ENCODE peak calls at places on chromosome 13, in nine cellular contexts. A, X, Y, O, E, H, W, I and K are unnamed samples.
A peak's percentile ranks its signal among the peaks of the same experiment; 100 is the strongest.

GRCh38 chr13:99058527-99059495 is 80.9 kb upstream of the DOCK9 start:
- DNase-seq in W (no peak), O (no peak), X (no peak), Y (no peak), H (no peak), E (no peak), I (no peak), A (no peak), K (no peak)

GRCh38 chr13:24644051-24644450 is 36.2 kb upstream of the ATP12A start:
- DNase-seq in E (peak; percentile 43), W (peak; percentile 61), I (peak; percentile 51), A (no peak), X (no peak), Y (no peak), O (no peak), H (peak; percentile 39), K (peak; percentile 45)

GRCh38 chr13:110664673-110665072 is 41.2 kb downstream of the CARS2 start:
- DNase-seq in O (no peak), Y (no peak), W (no peak), H (no peak), I (no peak), E (no peak), X (no peak), A (no peak), K (no peak)

GRCh38 chr13:43441916-43442315 is 344.9 kb downstream of the ENOX1 start:
- DNase-seq in E (no peak), Y (no peak), X (no peak), H (no peak), A (no peak), I (no peak), W (no peak), O (no peak), K (no peak)

GRCh38 chr13:50650936-50651638 is 192.4 kb downstream of the DLEU7 start:
- DNase-seq in O (no peak), X (no peak), H (peak; percentile 8), Y (no peak), I (peak; percentile 46), E (no peak), A (no peak), W (peak; percentile 13), K (peak; percentile 66)

GRCh38 chr13:27960362-27961226 is 8.5 kb downstream of the CDX2 start:
- DNase-seq in H (peak; percentile 12), W (peak; percentile 34), I (no peak), E (no peak), Y (no peak), X (no peak), O (peak; percentile 60), A (no peak), K (no peak)

GRCh38 chr13:75016225-75016624 is 465.7 kb downstream of the TBC1D4 start:
- DNase-seq in W (no peak), I (no peak), E (no peak), H (no peak), Y (no peak), X (no peak), A (no peak), O (no peak), K (no peak)

GRCh38 chr13:97826421-97826965 is 127.0 kb upstream of the IPO5 start:
- DNase-seq in A (no peak), X (no peak), Y (no peak), O (no peak), I (no peak), H (no peak), E (no peak), W (no peak), K (no peak)

GRCh38 chr13:110108348-110109139 is 198.4 kb downstream of the COL4A1 start:
- DNase-seq in X (no peak), I (peak; percentile 88), W (peak; percentile 87), A (no peak), Y (no peak), O (peak; percentile 88), H (peak; percentile 90), E (peak; percentile 85), K (peak; percentile 78)

GRCh38 chr13:62358646-62358932 is 942.9 kb upstream of the PCDH20 start:
- DNase-seq in H (no peak), E (no peak), X (no peak), I (no peak), O (no peak), A (no peak), W (no peak), Y (no peak), K (no peak)

GRCh38 chr13:35478384-35479222 is 2.1 kb upstream of the MAB21L1 start:
- DNase-seq in I (no peak), A (no peak), H (no peak), X (no peak), O (no peak), W (no peak), Y (no peak), E (no peak), K (no peak)

GRCh38 chr13:91540157-91540736 is 141.8 kb downstream of the GPC5 start:
- DNase-seq in Y (no peak), X (no peak), W (no peak), E (no peak), I (no peak), H (no peak), O (no peak), A (no peak), K (no peak)

GRCh38 chr13:106603568-106603967 is 35.6 kb upstream of the ARGLU1 start:
- DNase-seq in O (no peak), X (no peak), A (no peak), I (no peak), Y (no peak), H (no peak), E (no peak), W (no peak), K (no peak)

GRCh38 chr13:89401209-89401810 is 1730.1 kb downstream of the SLITRK5 start:
- DNase-seq in O (no peak), X (no peak), H (peak; percentile 52), E (peak; percentile 43), Y (no peak), W (peak; percentile 3), I (peak; percentile 73), A (no peak), K (peak; percentile 72)

GRCh38 chr13:110183925-110184324 is 123.0 kb downstream of the COL4A1 start:
- DNase-seq in H (peak; percentile 25), W (peak; percentile 49), A (no peak), Y (no peak), O (no peak), E (no peak), X (no peak), I (peak; percentile 11), K (no peak)

GRCh38 chr13:98741741-98742435 is 10.6 kb downstream of the SLC15A1 start:
- DNase-seq in E (no peak), O (no peak), I (no peak), W (no peak), H (peak; percentile 55), X (no peak), A (no peak), Y (no peak), K (no peak)

GRCh38 chr13:49436890-49437289 is 7.0 kb downstream of the CAB39L start:
- DNase-seq in O (peak; percentile 62), W (peak; percentile 31), X (no peak), I (peak; percentile 73), E (peak; percentile 57), A (no peak), Y (no peak), H (peak; percentile 75), K (peak; percentile 24)

GRCh38 chr13:35830850-35831450 is 300.2 kb downstream of the DCLK1 start:
- DNase-seq in E (no peak), O (no peak), I (no peak), W (no peak), H (no peak), X (no peak), Y (no peak), A (no peak), K (no peak)

GRCh38 chr13:66492479-66492878 is 737.7 kb downstream of the PCDH9 start:
- DNase-seq in H (no peak), A (no peak), E (no peak), Y (no peak), O (no peak), I (no peak), X (no peak), W (no peak), K (no peak)

GRCh38 chr13:112783946-112784500 is 94.2 kb downstream of the ATP11A start:
- DNase-seq in Y (no peak), W (no peak), X (no peak), E (no peak), H (no peak), A (no peak), O (no peak), I (no peak), K (no peak)

GRCh38 chr13:102187313-102187712 is 214.5 kb downstream of the FGF14 start:
- DNase-seq in O (no peak), A (no peak), H (no peak), X (no peak), W (no peak), E (no peak), I (no peak), Y (no peak), K (no peak)